ENCODE peak calls at places on chromosomes 16 and 17, in seven cellular contexts. Y is colonic mucosa, M is adipocyte, T is IMR-90, C is PC-3, N is mesenchymal stem cell, S is H9. J is an unnamed sample.

GRCh38 chr17:19652595-19652994 is 4.0 kb downstream of the ALDH3A2 start:
- DNase-seq in C (peak; percentile 30), T (no peak), S (no peak), Y (no peak), N (no peak), M (peak; percentile 41), J (no peak)

GRCh38 chr16:70463235-70463634 is 8.8 kb downstream of the FCSK start:
- DNase-seq in N (no peak), M (no peak), C (no peak), Y (no peak), S (no peak), T (no peak), J (no peak)

GRCh38 chr16:66364117-66364958 is 2.2 kb upstream of the CDH5 start:
- DNase-seq in M (no peak), N (peak; percentile 20), Y (peak; percentile 41), C (peak; percentile 53), T (no peak), S (no peak), J (peak; percentile 74)

GRCh38 chr17:2798679-2799078 is 2.4 kb downstream of the RAP1GAP2 start:
- DNase-seq in T (no peak), S (peak; percentile 94), C (no peak), M (no peak), N (no peak), Y (no peak), J (peak; percentile 92)

GRCh38 chr16:19130852-19131808 is 17.4 kb downstream of the ITPRIPL2 start:
- DNase-seq in S (no peak), N (peak; percentile 95), Y (peak; percentile 47), M (peak; percentile 42), T (peak; percentile 82), C (peak; percentile 37), J (peak; percentile 69)

GRCh38 chr16:7137560-7138330 is 194.9 kb upstream of the RBFOX1 start:
- DNase-seq in M (no peak), Y (no peak), S (no peak), T (no peak), N (no peak), C (peak; percentile 73), J (no peak)

GRCh38 chr17:46950615-46950996 is 27.6 kb downstream of the GOSR2 start:
- DNase-seq in C (no peak), Y (no peak), M (no peak), T (no peak), S (peak; percentile 20), N (no peak), J (no peak)

GRCh38 chr17:6453279-6454024 is 9.2 kb downstream of the PIMREG start:
- DNase-seq in T (no peak), M (no peak), Y (no peak), C (no peak), S (no peak), N (no peak), J (no peak)

GRCh38 chr16:2874584-2875362 is 8.2 kb upstream of the FLYWCH2 start:
- DNase-seq in C (peak; percentile 71), Y (peak; percentile 79), M (peak; percentile 87), N (peak; percentile 72), T (peak; percentile 61), S (peak; percentile 85), J (peak; percentile 90)

GRCh38 chr16:4404247-4404966 is 12.0 kb downstream of the CORO7 start:
- DNase-seq in S (peak; percentile 93), N (peak; percentile 65), C (peak; percentile 37), Y (peak; percentile 36), T (no peak), M (peak; percentile 56), J (peak; percentile 97)

GRCh38 chr17:15290605-15291004 is 25.5 kb upstream of the PMP22 start:
- DNase-seq in T (no peak), C (no peak), N (no peak), Y (no peak), S (no peak), M (no peak), J (no peak)

GRCh38 chr17:74474043-74474792 is 7.8 kb downstream of the CD300A start:
- DNase-seq in Y (no peak), T (no peak), N (no peak), M (no peak), C (no peak), S (no peak), J (no peak)

DNA sequence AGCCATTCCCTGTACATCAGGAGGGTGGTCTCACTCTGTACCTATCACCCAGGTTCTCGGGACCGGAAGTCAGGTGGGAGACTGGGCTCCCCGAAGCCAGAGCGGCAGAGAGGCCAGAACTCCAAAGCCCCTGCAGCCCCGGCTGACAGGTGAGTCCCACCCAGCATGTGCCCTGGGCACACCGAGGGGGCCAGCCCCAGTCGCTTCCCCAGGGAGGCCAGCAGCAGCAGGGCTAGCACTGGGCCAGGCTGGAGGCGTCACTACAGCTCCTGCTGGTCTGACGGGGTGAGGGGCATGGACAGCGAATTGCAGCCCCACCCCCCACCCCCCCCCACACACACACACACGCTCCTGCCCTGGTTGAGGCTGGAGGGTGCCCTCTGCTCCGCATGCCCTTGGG is 7.9 kb upstream of the IL17C start:
- DNase-seq in M (no peak), Y (no peak), N (no peak), S (no peak), C (no peak), T (no peak), J (no peak)
- H3K9ac ChIP-seq in M (no peak overlapping the region), Y (no peak overlapping the region), N (no peak overlapping the region), S (no peak overlapping the region), C (no peak overlapping the region), T (no peak overlapping the region), J (no peak overlapping the region)

DNA sequence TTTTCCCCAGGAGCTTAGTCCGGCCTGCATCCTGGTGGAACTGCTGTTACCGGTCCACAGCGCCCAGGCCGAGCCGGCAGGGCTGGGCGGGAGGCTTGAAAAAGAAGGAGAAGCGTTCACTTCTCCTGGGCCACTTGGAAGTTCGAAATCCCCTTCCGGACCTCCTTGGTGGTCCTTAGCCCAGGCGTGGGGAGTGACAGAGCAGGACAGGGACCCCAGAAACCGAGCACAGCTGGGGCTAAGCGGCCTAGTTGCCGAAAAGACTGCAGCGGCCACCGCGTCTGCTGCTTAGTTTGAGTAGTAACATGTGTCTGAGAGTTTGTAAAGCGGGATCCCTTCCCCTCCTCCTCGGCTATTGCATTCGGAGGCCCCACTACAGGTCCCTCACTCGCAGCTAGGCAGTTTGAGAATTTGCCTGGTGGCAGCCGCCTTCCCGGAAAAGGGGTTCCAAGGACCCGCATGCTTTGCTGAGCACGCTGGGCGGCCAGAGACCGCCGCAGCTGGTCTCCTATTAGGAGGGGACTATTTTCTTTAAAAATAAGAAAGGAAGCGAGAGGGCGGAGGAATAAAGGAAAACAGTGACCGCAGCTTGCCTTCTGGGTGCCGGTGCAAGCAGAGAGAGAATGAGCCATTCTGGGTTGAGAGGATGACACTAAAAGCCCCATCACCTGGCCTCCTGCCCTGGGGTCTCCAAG is 980 bp upstream of the HOXB5 start:
- DNase-seq in S (no peak), T (peak; percentile 63), Y (no peak), N (peak; percentile 81), M (no peak), C (no peak), J (peak; percentile 79)
- H3K27me3 ChIP-seq in S (peaks cover 99% of the 10 kb centered on the region), T (no peaks in the 10 kb centered on the region), Y (no peaks in the 10 kb centered on the region), N (no peaks in the 10 kb centered on the region), M (no peaks in the 10 kb centered on the region), C (no peaks in the 10 kb centered on the region), J (peaks cover 100% of the 10 kb centered on the region)

GRCh38 chr17:78344666-78345065 is 15.2 kb downstream of the SOCS3 start:
- DNase-seq in T (no peak), M (no peak), Y (no peak), C (no peak), S (peak; percentile 28), N (no peak), J (no peak)

GRCh38 chr17:78343433-78344201 is 16.3 kb downstream of the SOCS3 start:
- DNase-seq in T (no peak), N (no peak), S (peak; percentile 59), C (no peak), Y (peak; percentile 53), M (no peak), J (peak; percentile 64)

GRCh38 chr17:78341559-78342437 is 18.1 kb downstream of the SOCS3 start:
- DNase-seq in M (peak; percentile 93), Y (peak; percentile 79), T (peak; percentile 74), N (peak; percentile 89), S (peak; percentile 72), C (peak; percentile 82), J (peak; percentile 92)

GRCh38 chr17:78342438-78343098 is 17.3 kb downstream of the SOCS3 start:
- DNase-seq in M (peak; percentile 90), S (peak; percentile 59), T (peak; percentile 88), C (peak; percentile 90), Y (peak; percentile 62), N (peak; percentile 85), J (peak; percentile 83)

DNA sequence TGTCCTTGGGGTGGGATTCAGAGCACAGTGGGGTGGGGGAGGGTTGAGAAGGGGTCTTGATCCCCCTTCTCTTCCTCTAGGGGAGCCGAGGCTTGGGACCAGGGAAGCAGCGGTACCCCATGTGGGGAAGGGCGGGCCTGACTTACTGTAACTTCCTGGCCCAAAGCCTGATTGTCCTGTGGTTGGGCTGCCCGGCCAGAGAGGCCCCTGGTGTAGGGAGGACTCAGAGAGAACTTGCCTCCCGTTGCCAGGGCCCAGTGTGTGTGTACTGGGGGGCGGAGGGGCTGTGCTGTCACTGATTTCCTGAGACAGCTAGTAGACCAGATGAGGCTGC is 16.8 kb downstream of the SOCS3 start:
- DNase-seq in Y (no peak), C (peak; percentile 79), N (peak; percentile 93), M (peak; percentile 93), T (peak; percentile 87), S (peak; percentile 75), J (peak; percentile 89)
- H3K9ac ChIP-seq in Y (no peak overlapping the region), C (peak overlapping the region; percentile 89), N (peak overlapping the region; percentile 92), M (peak overlapping the region; percentile 86), T (peak overlapping the region; percentile 53), S (no peak overlapping the region), J (no peak overlapping the region)

DNA sequence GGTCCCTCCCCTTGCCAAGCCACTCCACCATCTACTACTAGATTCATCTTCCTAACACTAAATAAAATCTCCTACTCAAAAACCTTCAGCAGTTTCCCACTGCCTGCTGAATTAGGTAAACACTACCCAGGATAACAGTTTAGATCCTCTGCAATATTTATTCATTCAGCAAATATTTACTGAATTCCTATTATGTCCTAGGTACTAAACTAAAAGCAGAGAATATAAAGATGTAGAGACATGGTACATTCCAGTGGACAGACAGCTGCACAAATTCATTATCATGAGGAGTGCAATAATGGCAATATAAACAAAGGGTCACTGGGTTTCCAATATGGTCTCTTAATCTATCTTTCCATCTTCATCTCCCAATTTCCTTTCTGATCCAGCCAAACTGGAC is 30.7 kb upstream of the HOXB13 start:
- DNase-seq in T (no peak), C (peak; percentile 41), Y (no peak), N (no peak), M (no peak), S (no peak), J (no peak)
- H3K27me3 ChIP-seq in T (peaks cover 85% of the 10 kb centered on the region), C (no peaks in the 10 kb centered on the region), Y (peaks cover 10% of the 10 kb centered on the region), N (peaks cover 88% of the 10 kb centered on the region), M (peaks cover 77% of the 10 kb centered on the region), S (peaks cover 52% of the 10 kb centered on the region), J (peaks cover 100% of the 10 kb centered on the region)

DNA sequence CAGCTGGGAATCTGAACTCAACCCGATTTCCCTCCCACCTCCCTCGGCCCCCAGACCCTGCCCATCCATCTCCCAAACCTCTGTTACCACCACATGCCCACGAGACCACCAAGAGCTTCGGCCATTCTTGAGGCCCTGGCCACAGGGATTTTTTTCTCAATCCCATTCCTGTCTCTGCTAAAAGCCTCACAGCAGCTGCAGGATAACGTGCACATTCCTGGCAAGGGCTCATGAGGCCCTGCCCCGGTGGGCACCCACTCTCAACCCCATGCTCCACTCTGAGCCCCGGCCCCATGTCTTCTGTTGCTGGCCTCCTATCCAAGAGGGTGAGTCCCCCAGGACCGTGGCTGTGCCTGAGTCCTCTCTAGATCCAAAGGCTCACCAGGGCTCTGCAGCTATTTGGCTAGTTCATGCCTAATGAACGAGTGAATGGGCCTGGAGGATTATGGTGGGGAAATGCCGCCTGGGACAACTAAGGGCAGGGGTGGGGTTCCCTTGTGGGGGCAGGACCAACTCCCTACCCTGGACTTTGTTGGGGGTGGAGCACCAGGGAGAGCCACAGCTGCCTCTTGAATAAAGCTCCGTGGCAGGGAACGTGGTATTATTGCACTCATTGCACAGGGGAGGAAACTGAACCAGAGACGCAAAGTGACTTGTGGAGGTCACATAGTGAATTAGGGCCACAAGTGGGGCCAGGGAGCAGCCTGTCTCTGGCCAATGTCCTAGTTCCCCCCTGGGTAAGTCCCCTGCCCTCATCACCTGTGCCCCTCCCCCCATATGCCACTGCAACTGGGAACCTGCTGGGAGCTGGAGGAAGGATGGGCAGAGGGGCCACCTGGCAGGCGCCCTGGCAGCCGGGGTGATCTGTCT is 113.8 kb upstream of the SMURF2 start:
- DNase-seq in C (no peak), S (no peak), M (no peak), N (no peak), T (no peak), Y (peak; percentile 27), J (no peak)
- H3K9ac ChIP-seq in C (no peak overlapping the region), S (no peak overlapping the region), M (no peak overlapping the region), N (no peak overlapping the region), T (no peak overlapping the region), Y (no peak overlapping the region), J (no peak overlapping the region)

J was measured in endodermal cell.